ENCODE peak calls at places on chromosomes 1 and 21, in four cellular contexts. I is IMR-90, M is K562, T is endothelial cell of umbilical vein. N is an unnamed sample.

GRCh38 chr21:15028186-15028585 is 36.6 kb downstream of the NRIP1 start:
- DNase-seq in T (peak; percentile 32), I (no peak), M (no peak), N (no peak)

GRCh38 chr1:61138305-61138704 is 55.9 kb downstream of the NFIA start:
- DNase-seq in I (no peak), T (no peak), M (no peak), N (no peak)

GRCh38 chr1:197838836-197839235 is 63.6 kb upstream of the DENND1B start:
- DNase-seq in M (peak; percentile 24), I (peak; percentile 90), T (peak; percentile 64), N (peak; percentile 21)

GRCh38 chr1:212549503-212550017 is 59.0 kb upstream of the ATF3 start:
- DNase-seq in I (no peak), M (no peak), T (no peak), N (no peak)

GRCh38 chr1:52674497-52675384 is 23.4 kb downstream of the COA7 start:
- DNase-seq in T (peak; percentile 53), M (peak; percentile 83), I (peak; percentile 38), N (no peak)

GRCh38 chr1:210207597-210208450 is 24.8 kb upstream of the SERTAD4 start:
- DNase-seq in T (no peak), M (no peak), I (no peak), N (no peak)

GRCh38 chr1:116322752-116323405 is 50.2 kb upstream of the ATP1A1 start:
- DNase-seq in T (no peak), I (no peak), M (no peak), N (no peak)

GRCh38 chr1:68459796-68460195 is 10.0 kb upstream of the RPE65 start:
- DNase-seq in M (no peak), T (peak; percentile 4), I (peak; percentile 37), N (no peak)

GRCh38 chr1:159015440-159015909 is 5.8 kb downstream of the IFI16 start:
- DNase-seq in T (peak; percentile 94), I (peak; percentile 94), M (peak; percentile 72), N (no peak)

GRCh38 chr1:155920717-155921116 is 9.6 kb upstream of the RIT1 start:
- DNase-seq in T (no peak), I (no peak), M (no peak), N (no peak)

GRCh38 chr1:7009741-7010525 is 224.7 kb downstream of the CAMTA1 start:
- DNase-seq in M (no peak), T (no peak), I (no peak), N (no peak)

GRCh38 chr1:172089768-172090510 is 248.6 kb downstream of the DNM3 start:
- DNase-seq in M (peak; percentile 4), T (peak; percentile 67), I (peak; percentile 40), N (peak; percentile 7)

GRCh38 chr21:35614412-35614901 is 445.9 kb downstream of the SETD4 start:
- DNase-seq in M (peak; percentile 61), I (peak; percentile 39), T (peak; percentile 37), N (peak; percentile 89)

DNA sequence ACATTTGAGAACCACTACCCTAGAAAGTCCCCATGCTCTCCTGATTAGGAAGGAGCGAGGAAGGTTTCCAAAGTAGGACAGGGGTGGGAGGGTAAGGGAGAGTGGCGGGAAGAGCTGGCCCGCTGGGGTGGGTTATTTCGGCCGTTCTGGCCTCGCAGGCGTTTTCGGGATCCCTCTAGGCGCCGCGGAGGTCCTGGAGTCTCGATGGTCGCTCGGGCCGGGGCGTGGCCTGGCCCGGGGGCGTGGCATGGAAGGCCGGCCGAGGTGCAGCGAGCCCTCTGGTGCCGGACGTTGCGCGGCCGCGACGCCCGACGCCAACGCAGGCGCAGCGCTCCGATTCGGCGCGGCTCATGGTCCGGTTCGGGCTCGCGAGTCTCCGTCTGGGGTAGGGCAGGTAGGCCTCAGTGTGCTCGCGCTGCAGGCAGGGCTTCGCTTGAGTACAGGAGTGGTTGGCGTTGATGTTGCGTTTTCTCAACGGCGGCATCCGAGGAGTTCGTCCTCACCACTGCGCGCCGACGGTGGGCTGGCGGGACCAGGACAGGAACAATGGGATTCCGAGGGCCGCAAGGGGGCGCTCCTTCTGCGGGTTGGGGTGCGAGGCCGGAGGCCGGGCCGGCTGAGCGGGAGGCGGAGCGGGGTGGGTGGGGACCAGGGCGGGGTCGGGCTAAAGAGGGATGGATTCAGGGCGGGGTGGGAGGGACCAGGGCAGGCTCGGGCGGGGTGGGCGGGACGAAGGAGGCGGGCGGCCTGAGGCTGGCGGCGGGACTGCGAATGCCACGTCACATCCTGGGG is at the start of gene PGBD2:
- DNase-seq in I (peak; percentile 89), T (peak; percentile 93), M (peak; percentile 98), N (no peak)
- H3K9me1 ChIP-seq in I (no peaks in the 10 kb centered on the region), T (no peaks in the 10 kb centered on the region), M (peaks cover 4% of the 10 kb centered on the region), N (no peaks in the 10 kb centered on the region)

GRCh38 chr1:58156801-58157200 is 389.7 kb downstream of the OMA1 start:
- DNase-seq in T (no peak), M (no peak), I (no peak), N (no peak)
- H3K9ac ChIP-seq in T (no peak overlapping the region), M (no peak overlapping the region), I (no peak overlapping the region), N (no peak overlapping the region)

GRCh38 chr1:1140673-1141072 is 24.8 kb upstream of the C1orf159 start:
- DNase-seq in M (no peak), T (no peak), I (no peak), N (no peak)

GRCh38 chr1:1135339-1136111 is 19.6 kb upstream of the C1orf159 start:
- DNase-seq in T (no peak), I (no peak), M (peak; percentile 90), N (no peak)

GRCh38 chr1:1136547-1137230 is 20.8 kb upstream of the C1orf159 start:
- DNase-seq in M (no peak), I (no peak), T (no peak), N (no peak)

GRCh38 chr1:1134300-1134961 is 18.5 kb upstream of the C1orf159 start:
- DNase-seq in I (no peak), T (no peak), M (no peak), N (no peak)

DNA sequence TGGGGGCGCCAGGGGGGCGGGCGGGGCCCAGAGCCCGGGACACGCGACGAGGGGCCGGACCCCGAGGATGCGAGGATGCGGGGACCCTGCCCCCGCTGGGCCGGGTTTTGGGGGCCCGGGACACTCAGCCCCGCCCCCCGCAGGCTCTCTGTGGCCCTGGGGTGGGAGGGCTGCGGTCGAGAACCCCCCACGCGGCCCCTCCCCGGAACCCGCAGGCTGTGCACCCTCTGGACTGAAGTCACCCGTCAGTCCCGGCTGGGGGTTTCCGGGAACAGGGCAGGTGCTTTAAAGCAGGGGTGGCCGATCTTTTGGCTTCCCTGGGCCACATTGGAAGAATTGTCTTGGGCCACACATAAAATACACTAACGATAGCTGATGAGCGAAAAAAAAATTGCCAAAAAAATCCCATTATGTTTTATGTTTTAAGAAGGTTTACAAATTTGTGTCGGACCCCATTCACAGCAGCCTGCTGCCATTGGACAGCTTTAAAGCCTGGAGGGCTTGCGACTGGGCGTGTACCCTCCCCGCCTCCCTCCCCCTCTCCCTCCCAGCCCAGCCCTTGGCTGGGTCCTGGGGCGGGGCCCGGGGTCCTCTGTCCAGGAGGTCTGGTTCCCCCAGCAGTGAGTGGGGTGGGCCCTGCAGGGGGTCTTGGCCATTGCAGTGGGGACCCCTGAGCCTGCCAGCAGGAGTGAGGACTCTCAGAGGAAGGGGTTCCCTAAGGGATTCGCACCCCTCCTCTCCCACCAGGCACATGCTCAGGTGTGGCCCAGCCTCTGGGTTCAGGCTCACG is 21.6 kb upstream of the C1orf159 start:
- DNase-seq in T (no peak), M (no peak), I (no peak), N (no peak)
- H3K4me2 ChIP-seq in T (no peak overlapping the region), M (no peak overlapping the region), I (no peak overlapping the region), N (no peak overlapping the region)

GRCh38 chr1:248755505-248755904 is at the start of gene LYPD8:
- DNase-seq in I (no peak), M (no peak), T (no peak), N (no peak)
- H3K9me1 ChIP-seq in I (no peaks in the 10 kb centered on the region), M (no peaks in the 10 kb centered on the region), T (no peaks in the 10 kb centered on the region), N (no peaks in the 10 kb centered on the region)